ENCODE peak calls at places on chromosomes 2 and 18, in eight cellular contexts. G is right atrium auricular region; J is activated CD8-positive, alpha-beta memory T cell treated with anti-CD3 and anti-CD28 coated beads, Interleukin-2, amount 10 ng/mL, durations not matched to agents 7 days and 5 days; Z is CD8-positive, alpha-beta memory T cell; W is HFF-Myc; X is activated T-cell treated with anti-CD3 and anti-CD28 coated beads, Interleukin-2, amount 50 U/mL, for 48 hours; Q is left ventricle myocardium superior; N is GM23338. P is an unnamed sample.

GRCh38 chr2:204853905-204854304 is 308.6 kb downstream of the PARD3B start:
- DNase-seq in G (no peak), J (no peak), Z (no peak), W (no peak), X (no peak), Q (no peak), N (no peak), P (no peak)

GRCh38 chr2:191846787-191847620 is at the start of gene CAVIN2:
- DNase-seq in G (peak), J (no peak), Z (no peak), W (peak), X (no peak), Q (peak), N (no peak), P (peak)

GRCh38 chr2:190407246-190407661 is 901 bp upstream of the MFSD6 start:
- DNase-seq in G (no peak), J (peak), Z (peak), W (no peak), X (no peak), Q (no peak), N (peak), P (peak)

GRCh38 chr18:36095936-36096519 is 28.7 kb upstream of the RPRD1A start:
- DNase-seq in G (no peak), J (no peak), Z (no peak), W (peak), X (no peak), Q (no peak), N (peak), P (peak)

GRCh38 chr18:35174093-35174731 is 66.6 kb upstream of the ZNF397 start:
- DNase-seq in G (no peak), J (no peak), Z (no peak), W (no peak), X (no peak), Q (no peak), N (peak), P (peak)

GRCh38 chr18:11167778-11168177 is 18.4 kb upstream of the PIEZO2 start:
- DNase-seq in G (no peak), J (no peak), Z (no peak), W (no peak), X (no peak), Q (no peak), N (no peak), P (no peak)

GRCh38 chr2:229096667-229097066 is 174.4 kb downstream of the PID1 start:
- DNase-seq in G (no peak), J (no peak), Z (no peak), W (no peak), X (no peak), Q (no peak), N (no peak), P (peak)

GRCh38 chr2:112724611-112725525 is 4.0 kb downstream of the NT5DC4 start:
- DNase-seq in G (no peak), J (no peak), Z (no peak), W (no peak), X (no peak), Q (peak), N (peak), P (no peak)

GRCh38 chr2:182548031-182548950 is 121.5 kb upstream of the PDE1A start:
- DNase-seq in G (no peak), J (no peak), Z (no peak), W (no peak), X (no peak), Q (no peak), N (peak), P (no peak)

GRCh38 chr2:25123682-25124081 is 44.7 kb downstream of the POMC start:
- DNase-seq in G (no peak), J (no peak), Z (no peak), W (no peak), X (no peak), Q (no peak), N (no peak), P (peak)

GRCh38 chr2:211387734-211388133 is 831.3 kb downstream of the CPS1 start:
- DNase-seq in G (no peak), J (no peak), Z (no peak), W (no peak), X (no peak), Q (no peak), N (no peak), P (no peak)

GRCh38 chr2:129767987-129768386 is 211.5 kb upstream of the RAB6C start:
- DNase-seq in G (peak), J (peak), Z (no peak), W (no peak), X (no peak), Q (no peak), N (no peak), P (no peak)

GRCh38 chr2:86352137-86352931 is 14.9 kb upstream of the REEP1 start:
- DNase-seq in G (no peak), J (no peak), Z (no peak), W (no peak), X (no peak), Q (no peak), N (no peak), P (no peak)

GRCh38 chr2:166170356-166170755 is 42.5 kb upstream of the SCN1A start:
- DNase-seq in G (no peak), J (no peak), Z (no peak), W (no peak), X (no peak), Q (no peak), N (no peak), P (no peak)

GRCh38 chr18:24656571-24656971 is 196.1 kb downstream of the HRH4 start:
- DNase-seq in G (no peak), J (no peak), Z (no peak), W (no peak), X (no peak), Q (no peak), N (no peak), P (peak)

GRCh38 chr2:234979204-234980167 is 27.7 kb downstream of the SH3BP4 start:
- DNase-seq in G (peak), J (no peak), Z (no peak), W (no peak), X (no peak), Q (peak), N (no peak), P (no peak)

GRCh38 chr2:223731503-223731902 is 105.9 kb downstream of the AP1S3 start:
- DNase-seq in G (no peak), J (no peak), Z (no peak), W (no peak), X (no peak), Q (no peak), N (no peak), P (no peak)

GRCh38 chr18:57925706-57926105 is 118.3 kb upstream of the NEDD4L start:
- DNase-seq in G (no peak), J (no peak), Z (no peak), W (no peak), X (no peak), Q (no peak), N (no peak), P (no peak)

GRCh38 chr2:48854681-48855080 is 99.2 kb upstream of the LHCGR start:
- DNase-seq in G (no peak), J (no peak), Z (no peak), W (no peak), X (no peak), Q (no peak), N (no peak), P (no peak)

GRCh38 chr2:27249077-27249890 is 13.6 kb downstream of the SLC30A3 start:
- DNase-seq in G (no peak), J (no peak), Z (no peak), W (no peak), X (no peak), Q (no peak), N (no peak), P (peak)

GRCh38 chr2:147937744-147938349 is 82.7 kb downstream of the ORC4 start:
- DNase-seq in G (no peak), J (no peak), Z (no peak), W (peak), X (no peak), Q (no peak), N (peak), P (peak)

GRCh38 chr18:6627621-6628020 is 101.9 kb upstream of the ARHGAP28 start:
- DNase-seq in G (no peak), J (no peak), Z (no peak), W (no peak), X (no peak), Q (no peak), N (no peak), P (no peak)

GRCh38 chr2:102782916-102783315 is 21.1 kb downstream of the TMEM182 start:
- DNase-seq in G (no peak), J (no peak), Z (no peak), W (no peak), X (no peak), Q (no peak), N (peak), P (no peak)

GRCh38 chr2:205776139-205776538 is 93.8 kb downstream of the NRP2 start:
- DNase-seq in G (no peak), J (peak), Z (no peak), W (no peak), X (peak), Q (peak), N (peak), P (peak)

GRCh38 chr2:233146194-233146593 is 86.1 kb downstream of the INPP5D start:
- DNase-seq in G (no peak), J (no peak), Z (no peak), W (no peak), X (no peak), Q (no peak), N (no peak), P (no peak)

GRCh38 chr18:56795381-56795780 is 144.2 kb downstream of the WDR7 start:
- DNase-seq in G (no peak), J (no peak), Z (no peak), W (peak), X (no peak), Q (no peak), N (no peak), P (no peak)

GRCh38 chr2:240832205-240832727 is 12.2 kb upstream of the KIF1A start:
- DNase-seq in G (peak), J (peak), Z (peak), W (peak), X (peak), Q (peak), N (peak), P (peak)

GRCh38 chr2:190636362-190636761 is 12.5 kb upstream of the NAB1 start:
- DNase-seq in G (no peak), J (no peak), Z (no peak), W (no peak), X (no peak), Q (no peak), N (no peak), P (no peak)

GRCh38 chr18:36025025-36025424 is 42.3 kb downstream of the RPRD1A start:
- DNase-seq in G (no peak), J (no peak), Z (no peak), W (peak), X (no peak), Q (no peak), N (no peak), P (no peak)

GRCh38 chr18:22913861-22914260 is 19.3 kb upstream of the RBBP8 start:
- DNase-seq in G (no peak), J (no peak), Z (no peak), W (no peak), X (no peak), Q (no peak), N (peak), P (peak)

GRCh38 chr2:88545118-88545517 is 82.1 kb downstream of the EIF2AK3 start:
- DNase-seq in G (no peak), J (no peak), Z (no peak), W (no peak), X (no peak), Q (no peak), N (peak), P (peak)

GRCh38 chr2:187612857-187613256 is 58.6 kb upstream of the TFPI start:
- DNase-seq in G (no peak), J (no peak), Z (no peak), W (no peak), X (no peak), Q (no peak), N (no peak), P (no peak)

GRCh38 chr18:10726198-10727068 is 200.6 kb downstream of the NAPG start:
- DNase-seq in G (no peak), J (no peak), Z (no peak), W (no peak), X (no peak), Q (peak), N (no peak), P (peak)

GRCh38 chr18:53375641-53376040 is 848.8 kb downstream of the MBD2 start:
- DNase-seq in G (no peak), J (no peak), Z (no peak), W (no peak), X (no peak), Q (no peak), N (peak), P (peak)

GRCh38 chr2:137935591-137935990 is 28.7 kb upstream of the HNMT start:
- DNase-seq in G (no peak), J (no peak), Z (no peak), W (no peak), X (no peak), Q (no peak), N (no peak), P (no peak)

GRCh38 chr2:70995227-70995729 is 605 bp upstream of the TEX261 start:
- DNase-seq in G (peak), J (peak), Z (peak), W (peak), X (peak), Q (no peak), N (peak), P (peak)

GRCh38 chr2:170573660-170574059 is 141.5 kb upstream of the SP5 start:
- DNase-seq in G (no peak), J (no peak), Z (no peak), W (no peak), X (no peak), Q (no peak), N (no peak), P (no peak)

GRCh38 chr2:70949086-70949485 is 13.4 kb downstream of the ATP6V1B1 start:
- DNase-seq in G (no peak), J (peak), Z (no peak), W (no peak), X (peak), Q (no peak), N (no peak), P (no peak)

GRCh38 chr2:233856184-233856583 is 1.8 kb upstream of the HJURP start:
- DNase-seq in G (no peak), J (no peak), Z (no peak), W (no peak), X (no peak), Q (no peak), N (peak), P (no peak)